ENCODE peak calls at places on chromosomes 11 and 22, in five cellular contexts. G, N, Z, B and E are unnamed samples.

GRCh38 chr11:64834723-64835615 is 9.5 kb downstream of the CDC42BPG start:
- DNase-seq in G (no peak), N (no peak), Z (no peak), B (no peak), E (no peak)

GRCh38 chr22:38718414-38718813 is 12.7 kb downstream of the GTPBP1 start:
- DNase-seq in G (no peak), N (no peak), Z (no peak), B (no peak), E (peak; percentile 47)

GRCh38 chr11:104968365-104968855 is at the start of gene CASP4:
- DNase-seq in G (no peak), N (no peak), Z (no peak), B (no peak), E (no peak)

GRCh38 chr11:66363187-66363601 is 8.4 kb downstream of the SLC29A2 start:
- DNase-seq in G (no peak), N (no peak), Z (no peak), B (no peak), E (no peak)

GRCh38 chr11:84003181-84003580 is 717.0 kb upstream of the CCDC90B start:
- DNase-seq in G (no peak), N (no peak), Z (no peak), B (no peak), E (no peak)

GRCh38 chr11:3675971-3676370 is 4.8 kb upstream of the CHRNA10 start:
- DNase-seq in G (no peak), N (no peak), Z (no peak), B (no peak), E (no peak)

GRCh38 chr11:67071420-67072284 is 15.0 kb downstream of the RHOD start:
- DNase-seq in G (peak; percentile 63), N (peak; percentile 69), Z (peak; percentile 10), B (peak; percentile 89), E (peak; percentile 89)

GRCh38 chr11:84164722-84165121 is 878.6 kb upstream of the CCDC90B start:
- DNase-seq in G (no peak), N (no peak), Z (no peak), B (no peak), E (no peak)

GRCh38 chr22:40156001-40156516 is 21.7 kb upstream of the TNRC6B start:
- DNase-seq in G (no peak), N (no peak), Z (no peak), B (no peak), E (no peak)

GRCh38 chr22:30132290-30132996 is 52.2 kb downstream of the HORMAD2 start:
- DNase-seq in G (no peak), N (no peak), Z (no peak), B (no peak), E (no peak)

GRCh38 chr11:57778318-57779037 is 16.9 kb downstream of the CTNND1 start:
- DNase-seq in G (no peak), N (peak; percentile 87), Z (peak; percentile 67), B (peak; percentile 93), E (peak; percentile 76)

GRCh38 chr11:6672006-6672405 is 11.1 kb downstream of the MRPL17 start:
- DNase-seq in G (no peak), N (no peak), Z (no peak), B (no peak), E (no peak)

GRCh38 chr11:47335733-47336132 is 16.8 kb downstream of the MYBPC3 start:
- DNase-seq in G (no peak), N (no peak), Z (no peak), B (no peak), E (no peak)

GRCh38 chr11:72144807-72145565 is 9.5 kb downstream of the FOLR3 start:
- DNase-seq in G (no peak), N (no peak), Z (no peak), B (no peak), E (no peak)

GRCh38 chr11:100682247-100682969 is 4.7 kb upstream of the ARHGAP42 start:
- DNase-seq in G (no peak), N (no peak), Z (no peak), B (no peak), E (no peak)

GRCh38 chr22:17057959-17058814 is 26.6 kb upstream of the IL17RA start:
- DNase-seq in G (peak; percentile 11), N (peak; percentile 72), Z (peak; percentile 53), B (no peak), E (peak; percentile 79)

GRCh38 chr11:115476463-115477286 is 27.5 kb downstream of the CADM1 start:
- DNase-seq in G (no peak), N (no peak), Z (no peak), B (no peak), E (no peak)

GRCh38 chr11:125457814-125458343 is 38.2 kb downstream of the FEZ1 start:
- DNase-seq in G (no peak), N (no peak), Z (peak; percentile 76), B (peak; percentile 81), E (no peak)

GRCh38 chr11:95230054-95231034 is 658 bp downstream of the SESN3 start:
- DNase-seq in G (peak; percentile 7), N (peak; percentile 21), Z (peak; percentile 37), B (no peak), E (peak; percentile 47)

GRCh38 chr11:113022267-113022666 is 61.0 kb downstream of the NCAM1 start:
- DNase-seq in G (no peak), N (no peak), Z (no peak), B (no peak), E (no peak)